ENCODE peak calls at places on chromosomes 6 and 20, in six cellular contexts. E is EL, S is HuH-7, V is hypothalamus, L is osteoblast, P is GM04504. G is an unnamed sample.

GRCh38 chr6:35497571-35498406 is 910 bp upstream of the TEAD3 start:
- DNase-seq in E (peak; percentile 88), S (peak; percentile 48), V (no peak), L (peak; percentile 95), P (peak; percentile 51), G (no peak)

GRCh38 chr6:11770546-11771466 is 7.8 kb downstream of the ADTRP start:
- DNase-seq in E (peak; percentile 99), S (no peak), V (peak; percentile 5), L (peak; percentile 90), P (peak; percentile 99), G (peak; percentile 86)

GRCh38 chr6:39197521-39198500 is 31.5 kb downstream of the KCNK5 start:
- DNase-seq in E (no peak), S (no peak), V (no peak), L (no peak), P (no peak), G (no peak)

GRCh38 chr6:106247293-106247692 is 78.3 kb downstream of the ATG5 start:
- DNase-seq in E (no peak), S (no peak), V (no peak), L (no peak), P (no peak), G (no peak)

GRCh38 chr20:36467076-36467999 is 74.0 kb upstream of the MYL9 start:
- DNase-seq in E (peak; percentile 55), S (no peak), V (no peak), L (peak; percentile 92), P (no peak), G (peak; percentile 90)

GRCh38 chr20:47761478-47762047 is 23.7 kb downstream of the SULF2 start:
- DNase-seq in E (no peak), S (no peak), V (no peak), L (no peak), P (no peak), G (no peak)

GRCh38 chr6:133767571-133767970 is 121.3 kb upstream of the TCF21 start:
- DNase-seq in E (no peak), S (no peak), V (no peak), L (no peak), P (no peak), G (no peak)

GRCh38 chr6:41373919-41374617 is 38.7 kb downstream of the NCR2 start:
- DNase-seq in E (peak; percentile 11), S (no peak), V (no peak), L (peak; percentile 84), P (no peak), G (no peak)

GRCh38 chr6:143621876-143622605 is 55.7 kb upstream of the PHACTR2 start:
- DNase-seq in E (peak; percentile 66), S (no peak), V (no peak), L (peak; percentile 23), P (no peak), G (no peak)

GRCh38 chr20:2006452-2007381 is 12.9 kb upstream of the PDYN start:
- DNase-seq in E (peak; percentile 60), S (peak; percentile 66), V (no peak), L (peak; percentile 84), P (no peak), G (peak; percentile 55)

GRCh38 chr20:31576751-31577150 is 28.3 kb upstream of the ID1 start:
- DNase-seq in E (no peak), S (no peak), V (no peak), L (no peak), P (no peak), G (no peak)

GRCh38 chr6:111503194-111503593 is 20.2 kb upstream of the REV3L start:
- DNase-seq in E (peak; percentile 75), S (no peak), V (no peak), L (no peak), P (no peak), G (no peak)

GRCh38 chr6:15879372-15880261 is 216.8 kb upstream of the DTNBP1 start:
- DNase-seq in E (peak; percentile 78), S (no peak), V (no peak), L (no peak), P (no peak), G (no peak)

GRCh38 chr6:18439581-18439980 is 52.4 kb downstream of the RNF144B start:
- DNase-seq in E (no peak), S (no peak), V (no peak), L (no peak), P (no peak), G (no peak)

GRCh38 chr6:22028403-22028802 is 268.4 kb downstream of the PRL start:
- DNase-seq in E (no peak), S (no peak), V (no peak), L (no peak), P (no peak), G (no peak)

GRCh38 chr20:2612073-2612472 is 40.4 kb upstream of the NOP56 start:
- DNase-seq in E (no peak), S (no peak), V (no peak), L (no peak), P (no peak), G (no peak)

GRCh38 chr20:56769971-56770570 is 141.0 kb downstream of the TFAP2C start:
- DNase-seq in E (no peak), S (no peak), V (no peak), L (no peak), P (no peak), G (no peak)

GRCh38 chr20:57495978-57496377 is 29.0 kb downstream of the CTCFL start:
- DNase-seq in E (no peak), S (no peak), V (no peak), L (no peak), P (no peak), G (no peak)

GRCh38 chr6:128057541-128058335 is 156.9 kb upstream of the THEMIS start:
- DNase-seq in E (peak; percentile 52), S (no peak), V (no peak), L (no peak), P (peak; percentile 17), G (no peak)

GRCh38 chr20:408843-409696 is 971 bp downstream of the RBCK1 start:
- DNase-seq in E (peak; percentile 38), S (no peak), V (no peak), L (peak; percentile 85), P (no peak), G (no peak)

GRCh38 chr20:38001981-38002380 is 31.3 kb downstream of the TTI1 start:
- DNase-seq in E (peak; percentile 18), S (no peak), V (no peak), L (no peak), P (no peak), G (no peak)

GRCh38 chr6:106609699-106610098 is 19.6 kb downstream of the RTN4IP1 start:
- DNase-seq in E (no peak), S (peak; percentile 26), V (no peak), L (no peak), P (no peak), G (peak; percentile 14)

GRCh38 chr6:30129818-30130679 is 5.9 kb upstream of the TRIM40 start:
- DNase-seq in E (no peak), S (peak; percentile 39), V (no peak), L (no peak), P (no peak), G (no peak)

GRCh38 chr6:13445005-13445743 is 42.2 kb downstream of the GFOD1 start:
- DNase-seq in E (peak; percentile 46), S (no peak), V (no peak), L (no peak), P (no peak), G (no peak)

GRCh38 chr6:106287215-106287614 is 38.3 kb downstream of the ATG5 start:
- DNase-seq in E (no peak), S (no peak), V (no peak), L (peak; percentile 35), P (no peak), G (no peak)

GRCh38 chr20:24955045-24955444 is 6.0 kb downstream of the CST7 start:
- DNase-seq in E (no peak), S (no peak), V (no peak), L (no peak), P (no peak), G (no peak)

GRCh38 chr6:3806169-3806922 is 42.8 kb upstream of the FAM50B start:
- DNase-seq in E (no peak), S (peak; percentile 34), V (no peak), L (no peak), P (no peak), G (no peak)

GRCh38 chr6:33073431-33073871 is at the start of gene HLA-DPA1:
- DNase-seq in E (peak; percentile 24), S (peak; percentile 18), V (no peak), L (peak; percentile 87), P (no peak), G (peak; percentile 90)

GRCh38 chr6:93163146-93163545 is 256.2 kb downstream of the EPHA7 start:
- DNase-seq in E (no peak), S (no peak), V (no peak), L (no peak), P (no peak), G (no peak)

G was measured in cerebellar cortex.